ENCODE peak calls at places on chromosomes 5 and 9, in five cellular contexts. Z, Y, X, P and S are unnamed samples.
A peak's percentile ranks its signal among the peaks of the same experiment; 100 is the strongest.

GRCh38 chr9:12813960-12814876 is 39.4 kb downstream of the LURAP1L start:
- DNase-seq in Z (no peak), Y (no peak), X (peak; percentile 99), P (peak; percentile 15), S (no peak)

GRCh38 chr5:136025900-136026299 is 2.9 kb upstream of the TGFBI start:
- DNase-seq in Z (no peak), Y (no peak), X (no peak), P (peak; percentile 77), S (no peak)

GRCh38 chr5:76490970-76491369 is 87.9 kb downstream of the IQGAP2 start:
- DNase-seq in Z (no peak), Y (no peak), X (no peak), P (no peak), S (no peak)

GRCh38 chr5:153964201-153965101 is 74.3 kb downstream of the FAM114A2 start:
- DNase-seq in Z (no peak), Y (no peak), X (peak; percentile 10), P (no peak), S (no peak)

GRCh38 chr5:137199966-137200365 is 299.2 kb downstream of the SPOCK1 start:
- DNase-seq in Z (no peak), Y (no peak), X (no peak), P (no peak), S (no peak)

GRCh38 chr5:144307726-144308125 is 137.1 kb downstream of the KCTD16 start:
- DNase-seq in Z (no peak), Y (no peak), X (peak; percentile 50), P (no peak), S (no peak)

GRCh38 chr5:51495672-51496071 is 112.4 kb downstream of the ISL1 start:
- DNase-seq in Z (no peak), Y (no peak), X (peak; percentile 53), P (no peak), S (no peak)

GRCh38 chr9:97705354-97705950 is 8.3 kb upstream of the XPA start:
- DNase-seq in Z (no peak), Y (no peak), X (peak; percentile 35), P (no peak), S (no peak)

GRCh38 chr9:130268521-130269131 is 3.1 kb downstream of the HMCN2 start:
- DNase-seq in Z (no peak), Y (no peak), X (no peak), P (no peak), S (peak; percentile 64)

GRCh38 chr9:113682297-113682771 is 193.8 kb upstream of the ZNF618 start:
- DNase-seq in Z (peak; percentile 84), Y (peak; percentile 39), X (peak; percentile 88), P (peak; percentile 67), S (peak; percentile 48)

GRCh38 chr5:17316973-17317459 is 99.6 kb downstream of the BASP1 start:
- DNase-seq in Z (no peak), Y (no peak), X (peak; percentile 34), P (no peak), S (no peak)

GRCh38 chr9:129836342-129837007 is 1.2 kb downstream of the USP20 start:
- DNase-seq in Z (no peak), Y (peak; percentile 34), X (no peak), P (no peak), S (no peak)

GRCh38 chr5:58458851-58459275 is 1.0 kb downstream of the PLK2 start:
- DNase-seq in Z (no peak), Y (no peak), X (no peak), P (no peak), S (no peak)

GRCh38 chr5:25119654-25120053 is 474.9 kb upstream of the CDH10 start:
- DNase-seq in Z (no peak), Y (no peak), X (no peak), P (no peak), S (no peak)

GRCh38 chr9:15642369-15642962 is 89.6 kb downstream of the CCDC171 start:
- DNase-seq in Z (peak; percentile 22), Y (no peak), X (peak; percentile 52), P (no peak), S (no peak)

GRCh38 chr5:140345919-140346347 is 470 bp downstream of the HBEGF start:
- DNase-seq in Z (no peak), Y (no peak), X (peak; percentile 43), P (peak; percentile 74), S (no peak)

GRCh38 chr9:87277346-87277745 is 220.3 kb upstream of the DAPK1 start:
- DNase-seq in Z (no peak), Y (no peak), X (peak; percentile 69), P (no peak), S (no peak)

GRCh38 chr5:154755361-154756202 is at the start of gene LARP1:
- DNase-seq in Z (no peak), Y (no peak), X (no peak), P (peak; percentile 42), S (no peak)